ENCODE peak calls at places on chromosomes 6 and 20, in eight cellular contexts. S is T-helper 1 cell; M is endothelial cell; D is pancreas; Y is NCI-H345; X is effector CD4-positive, alpha-beta T cell; F is HT-29; R is RCC 7860. C is an unnamed sample.

GRCh38 chr6:1584996-1585668 is 24.6 kb upstream of the FOXC1 start:
- DNase-seq in R (no peak), D (no peak), F (no peak), S (no peak), M (no peak), X (no peak), Y (no peak), C (no peak)

GRCh38 chr6:2471474-2471873 is 226.1 kb upstream of the GMDS start:
- DNase-seq in D (no peak), F (no peak), R (no peak), S (no peak), M (no peak), Y (peak), X (no peak), C (no peak)

GRCh38 chr6:107116328-107116892 is 1.1 kb upstream of the BEND3 start:
- DNase-seq in X (no peak), M (peak), Y (peak), D (peak), S (no peak), R (no peak), F (no peak), C (peak)

GRCh38 chr6:56902551-56903464 is 52.1 kb upstream of the BEND6 start:
- DNase-seq in D (no peak), Y (peak), F (peak), M (no peak), S (no peak), X (no peak), R (peak), C (peak)

GRCh38 chr20:24782221-24782620 is 166.8 kb upstream of the CST7 start:
- DNase-seq in M (no peak), X (no peak), R (no peak), D (no peak), S (no peak), Y (no peak), F (no peak), C (no peak)

GRCh38 chr6:139881728-139882211 is 507.3 kb upstream of the CITED2 start:
- DNase-seq in S (no peak), M (peak), D (no peak), Y (peak), R (peak), F (peak), X (no peak), C (peak)

GRCh38 chr6:5459346-5459745 is 198.0 kb downstream of the FARS2 start:
- DNase-seq in S (no peak), Y (no peak), F (peak), D (no peak), M (no peak), X (no peak), R (peak), C (peak)

GRCh38 chr6:158631678-158632537 is 12.6 kb downstream of the DYNLT1 start:
- DNase-seq in Y (no peak), S (no peak), X (no peak), M (no peak), F (peak), R (peak), D (no peak), C (peak)

GRCh38 chr20:51570755-51571469 is 28.4 kb upstream of the NFATC2 start:
- DNase-seq in Y (peak), D (no peak), F (no peak), R (no peak), M (no peak), X (no peak), S (no peak), C (no peak)

GRCh38 chr6:34143884-34144580 is 1.9 kb downstream of the GRM4 start:
- DNase-seq in D (no peak), X (peak), S (no peak), F (no peak), R (no peak), M (peak), Y (peak), C (peak)

GRCh38 chr6:17178754-17179153 is 76.9 kb downstream of the STMND1 start:
- DNase-seq in X (no peak), S (no peak), Y (no peak), M (no peak), F (no peak), D (no peak), R (no peak), C (no peak)

GRCh38 chr6:81998432-81998831 is 246.0 kb upstream of the TENT5A start:
- DNase-seq in M (no peak), X (no peak), S (no peak), R (peak), Y (no peak), D (no peak), F (no peak), C (peak)

GRCh38 chr6:161809991-161810390 is 536.1 kb upstream of the AGPAT4 start:
- DNase-seq in R (no peak), F (no peak), M (no peak), S (no peak), D (no peak), Y (no peak), X (no peak), C (no peak)

GRCh38 chr6:158058156-158058723 is 76.6 kb downstream of the SYNJ2 start:
- DNase-seq in X (no peak), D (no peak), Y (no peak), F (no peak), R (no peak), S (no peak), M (no peak), C (no peak)

C was measured in astrocyte of the hippocampus.